ENCODE peak calls at places on chromosomes 1 and 21, in four cellular contexts. One of them, this sample, is unnamed.
A peak's percentile ranks its signal among the peaks of the same experiment; 100 is the strongest.

GRCh38 chr21:46011267-46011967 is 29.8 kb downstream of the COL6A1 start:
- DNase-seq in pancreas: no peak
- DNase-seq in stomach: peak; percentile 20
- DNase-seq in aorta: peak; percentile 37
- DNase-seq in this sample: no peak

GRCh38 chr1:198493324-198493723 is 47.2 kb downstream of the ATP6V1G3 start:
- DNase-seq in pancreas: no peak
- DNase-seq in stomach: no peak
- DNase-seq in aorta: no peak
- DNase-seq in this sample: no peak

GRCh38 chr1:160082487-160082886 is 1.1 kb downstream of the KCNJ9 start:
- DNase-seq in pancreas: no peak
- DNase-seq in stomach: no peak
- DNase-seq in aorta: no peak
- DNase-seq in this sample: no peak

GRCh38 chr1:21623411-21623961 is 45.7 kb downstream of the RAP1GAP start:
- DNase-seq in pancreas: peak; percentile 96
- DNase-seq in stomach: peak; percentile 97
- DNase-seq in aorta: no peak
- DNase-seq in this sample: peak; percentile 75

GRCh38 chr1:62426238-62426637 is 10.6 kb upstream of the USP1 start:
- DNase-seq in pancreas: no peak
- DNase-seq in stomach: no peak
- DNase-seq in aorta: no peak
- DNase-seq in this sample: no peak

GRCh38 chr1:93029317-93029716 is 49.8 kb upstream of the MTF2 start:
- DNase-seq in pancreas: no peak
- DNase-seq in stomach: no peak
- DNase-seq in aorta: no peak
- DNase-seq in this sample: no peak

GRCh38 chr1:27366411-27367159 is at the start of gene MAP3K6:
- DNase-seq in pancreas: peak; percentile 80
- DNase-seq in stomach: peak; percentile 90
- DNase-seq in aorta: peak; percentile 94
- DNase-seq in this sample: peak; percentile 90

GRCh38 chr1:71565267-71565666 is 484.4 kb upstream of the ZRANB2 start:
- DNase-seq in pancreas: no peak
- DNase-seq in stomach: no peak
- DNase-seq in aorta: no peak
- DNase-seq in this sample: no peak

GRCh38 chr21:39673736-39674135 is 61.0 kb downstream of the B3GALT5 start:
- DNase-seq in pancreas: peak; percentile 90
- DNase-seq in stomach: no peak
- DNase-seq in aorta: no peak
- DNase-seq in this sample: no peak

DNA sequence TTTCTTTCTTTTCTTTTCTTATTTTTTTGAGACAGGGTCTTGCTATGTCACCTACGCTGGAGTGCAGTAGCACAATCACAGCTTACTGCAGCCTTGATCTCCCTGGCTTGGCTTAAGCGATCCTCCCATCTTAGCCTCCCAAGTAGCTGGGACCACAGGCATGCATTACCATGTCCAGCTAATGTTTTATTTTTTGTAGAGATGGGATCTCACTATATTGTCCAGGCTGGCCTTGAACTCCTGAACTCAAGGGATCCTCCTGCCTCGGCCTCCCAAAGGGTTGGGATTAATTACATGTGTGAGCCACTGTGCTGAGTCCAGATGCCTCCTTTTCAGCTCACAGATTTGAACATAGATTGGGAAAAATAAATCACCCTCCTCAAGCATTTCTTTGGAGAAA is 95.7 kb downstream of the UROD start:
- DNase-seq in pancreas: no peak
- DNase-seq in stomach: no peak
- DNase-seq in aorta: no peak
- DNase-seq in this sample: no peak
- H3K4me1 ChIP-seq in pancreas: no peaks in the 10 kb centered on the region
- H3K4me1 ChIP-seq in stomach: no peaks in the 10 kb centered on the region
- H3K4me1 ChIP-seq in aorta: no peaks in the 10 kb centered on the region
- H3K4me1 ChIP-seq in this sample: no peaks in the 10 kb centered on the region

GRCh38 chr1:11961230-11961629 is 19.0 kb upstream of the MFN2 start:
- DNase-seq in pancreas: no peak
- DNase-seq in stomach: no peak
- DNase-seq in aorta: no peak
- DNase-seq in this sample: no peak
- H3K36me3 ChIP-seq in pancreas: peaks cover 9% of the 10 kb centered on the region
- H3K36me3 ChIP-seq in stomach: peaks cover 100% of the 10 kb centered on the region
- H3K36me3 ChIP-seq in aorta: peaks cover 1% of the 10 kb centered on the region
- H3K36me3 ChIP-seq in this sample: no peaks in the 10 kb centered on the region

DNA sequence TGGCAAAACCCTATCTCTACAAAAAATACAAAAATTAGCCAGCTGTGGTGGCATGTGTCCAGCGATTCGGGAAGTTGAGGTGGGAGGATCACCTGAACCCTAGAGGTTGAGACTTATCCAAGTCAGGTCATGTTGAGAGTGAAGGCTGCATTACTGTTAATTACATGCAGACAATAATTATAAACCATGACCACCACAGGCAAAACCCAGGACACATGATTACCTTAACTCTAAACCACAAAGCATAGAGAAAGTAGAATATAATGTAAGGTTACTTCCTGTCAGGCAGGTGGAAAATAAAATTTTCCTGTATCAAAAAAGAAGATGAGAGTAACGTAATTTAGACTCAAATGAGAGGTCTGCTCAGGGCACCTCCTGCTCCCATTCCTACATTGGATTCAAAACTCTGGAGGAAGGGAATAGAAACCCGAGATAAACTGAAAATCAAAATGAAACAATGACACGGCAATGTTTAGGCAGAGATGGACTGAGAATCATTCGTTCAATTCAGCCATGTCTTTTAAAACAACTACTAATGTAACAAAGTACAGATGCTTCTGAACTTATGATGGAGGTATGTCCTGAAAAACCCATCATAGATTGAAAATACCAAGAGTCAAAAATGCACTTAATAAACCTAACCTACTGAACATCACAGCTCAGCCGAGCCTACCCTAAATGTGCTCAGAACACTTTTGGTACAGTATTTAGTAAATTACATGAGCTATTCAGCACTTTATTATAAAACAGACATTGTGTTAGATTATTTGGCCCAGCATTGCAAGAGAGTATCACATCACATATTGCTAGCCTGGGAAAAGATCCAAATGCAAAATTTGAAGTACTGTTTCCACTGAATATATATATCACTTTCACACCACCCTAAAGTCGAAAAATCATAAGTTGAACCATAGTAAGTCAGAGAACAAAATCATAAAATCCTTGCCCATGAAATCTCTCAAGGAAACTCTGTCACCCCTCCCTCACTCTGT is 33.4 kb downstream of the RGS8 start:
- DNase-seq in pancreas: no peak
- DNase-seq in stomach: no peak
- DNase-seq in aorta: no peak
- DNase-seq in this sample: no peak
- H3K4me3 ChIP-seq in pancreas: no peak overlapping the region
- H3K4me3 ChIP-seq in stomach: no peak overlapping the region
- H3K4me3 ChIP-seq in aorta: no peak overlapping the region
- H3K4me3 ChIP-seq in this sample: no peak overlapping the region

GRCh38 chr1:165910764-165911421 is 83.5 kb downstream of the UCK2 start:
- DNase-seq in pancreas: peak; percentile 37
- DNase-seq in stomach: peak; percentile 94
- DNase-seq in aorta: peak; percentile 63
- DNase-seq in this sample: peak; percentile 88
- H3K4me1 ChIP-seq in pancreas: no peaks in the 10 kb centered on the region
- H3K4me1 ChIP-seq in stomach: peaks cover 42% of the 10 kb centered on the region
- H3K4me1 ChIP-seq in aorta: no peaks in the 10 kb centered on the region
- H3K4me1 ChIP-seq in this sample: peaks cover 14% of the 10 kb centered on the region

GRCh38 chr1:110347182-110347893 is 8.2 kb downstream of the RBM15 start:
- DNase-seq in pancreas: no peak
- DNase-seq in stomach: no peak
- DNase-seq in aorta: no peak
- DNase-seq in this sample: no peak
- H3K36me3 ChIP-seq in pancreas: no peaks in the 10 kb centered on the region
- H3K36me3 ChIP-seq in stomach: peaks cover 21% of the 10 kb centered on the region
- H3K36me3 ChIP-seq in aorta: peaks cover 2% of the 10 kb centered on the region
- H3K36me3 ChIP-seq in this sample: no peaks in the 10 kb centered on the region

GRCh38 chr1:215797859-215798258 is 230.8 kb downstream of the KCTD3 start:
- DNase-seq in pancreas: no peak
- DNase-seq in stomach: no peak
- DNase-seq in aorta: no peak
- DNase-seq in this sample: no peak
- H3K4me3 ChIP-seq in pancreas: no peak overlapping the region
- H3K4me3 ChIP-seq in stomach: no peak overlapping the region
- H3K4me3 ChIP-seq in aorta: no peak overlapping the region
- H3K4me3 ChIP-seq in this sample: no peak overlapping the region

GRCh38 chr1:76266762-76267161 is 192.2 kb downstream of the ST6GALNAC3 start:
- DNase-seq in pancreas: no peak
- DNase-seq in stomach: no peak
- DNase-seq in aorta: no peak
- DNase-seq in this sample: no peak

GRCh38 chr1:76262591-76262990 is 188.0 kb downstream of the ST6GALNAC3 start:
- DNase-seq in pancreas: no peak
- DNase-seq in stomach: no peak
- DNase-seq in aorta: no peak
- DNase-seq in this sample: no peak

GRCh38 chr1:76267631-76268030 is 193.1 kb downstream of the ST6GALNAC3 start:
- DNase-seq in pancreas: no peak
- DNase-seq in stomach: no peak
- DNase-seq in aorta: no peak
- DNase-seq in this sample: no peak

GRCh38 chr1:76268341-76268740 is 193.8 kb downstream of the ST6GALNAC3 start:
- DNase-seq in pancreas: no peak
- DNase-seq in stomach: no peak
- DNase-seq in aorta: no peak
- DNase-seq in this sample: no peak

GRCh38 chr1:76264642-76265041 is 190.1 kb downstream of the ST6GALNAC3 start:
- DNase-seq in pancreas: no peak
- DNase-seq in stomach: no peak
- DNase-seq in aorta: no peak
- DNase-seq in this sample: no peak
- H3K4me1 ChIP-seq in pancreas: no peaks in the 10 kb centered on the region
- H3K4me1 ChIP-seq in stomach: no peaks in the 10 kb centered on the region
- H3K4me1 ChIP-seq in aorta: no peaks in the 10 kb centered on the region
- H3K4me1 ChIP-seq in this sample: no peaks in the 10 kb centered on the region

GRCh38 chr1:36287595-36287994 is 18.6 kb upstream of the SH3D21 start:
- DNase-seq in pancreas: no peak
- DNase-seq in stomach: no peak
- DNase-seq in aorta: no peak
- DNase-seq in this sample: no peak
- H3K36me3 ChIP-seq in pancreas: peaks cover 65% of the 10 kb centered on the region
- H3K36me3 ChIP-seq in stomach: peaks cover 81% of the 10 kb centered on the region
- H3K36me3 ChIP-seq in aorta: peaks cover 15% of the 10 kb centered on the region
- H3K36me3 ChIP-seq in this sample: peaks cover 13% of the 10 kb centered on the region